ENCODE peak calls at places on chromosomes 7 and 10, in eight cellular contexts. One of them, this sample, is unnamed.

GRCh38 chr10:61825617-61826016 is 75.9 kb upstream of the ARID5B start:
- DNase-seq in fibroblast of lung: no peak
- DNase-seq in lung: no peak
- DNase-seq in heart right ventricle: no peak
- DNase-seq in AG04449: no peak
- DNase-seq in endodermal cell: no peak
- DNase-seq in dorsolateral prefrontal cortex: no peak
- DNase-seq in natural killer cell: no peak
- DNase-seq in this sample: no peak

GRCh38 chr10:112898540-112899395 is 51.3 kb upstream of the TCF7L2 start:
- DNase-seq in fibroblast of lung: peak; percentile 77
- DNase-seq in lung: no peak
- DNase-seq in heart right ventricle: no peak
- DNase-seq in AG04449: no peak
- DNase-seq in endodermal cell: peak; percentile 99
- DNase-seq in dorsolateral prefrontal cortex: no peak
- DNase-seq in natural killer cell: no peak
- DNase-seq in this sample: no peak

GRCh38 chr7:26457702-26458327 is 166.2 kb downstream of the SNX10 start:
- DNase-seq in fibroblast of lung: no peak
- DNase-seq in lung: no peak
- DNase-seq in heart right ventricle: no peak
- DNase-seq in AG04449: no peak
- DNase-seq in endodermal cell: no peak
- DNase-seq in dorsolateral prefrontal cortex: no peak
- DNase-seq in natural killer cell: no peak
- DNase-seq in this sample: no peak

GRCh38 chr10:7409732-7410168 is 1.1 kb downstream of the SFMBT2 start:
- DNase-seq in fibroblast of lung: peak; percentile 47
- DNase-seq in lung: no peak
- DNase-seq in heart right ventricle: no peak
- DNase-seq in AG04449: no peak
- DNase-seq in endodermal cell: peak; percentile 58
- DNase-seq in dorsolateral prefrontal cortex: no peak
- DNase-seq in natural killer cell: no peak
- DNase-seq in this sample: no peak

GRCh38 chr7:130421685-130422084 is 19.1 kb downstream of the CEP41 start:
- DNase-seq in fibroblast of lung: peak; percentile 75
- DNase-seq in lung: no peak
- DNase-seq in heart right ventricle: no peak
- DNase-seq in AG04449: no peak
- DNase-seq in endodermal cell: no peak
- DNase-seq in dorsolateral prefrontal cortex: no peak
- DNase-seq in natural killer cell: no peak
- DNase-seq in this sample: no peak

GRCh38 chr10:67539312-67539711 is 156.7 kb downstream of the CTNNA3 start:
- DNase-seq in fibroblast of lung: no peak
- DNase-seq in lung: no peak
- DNase-seq in heart right ventricle: no peak
- DNase-seq in AG04449: no peak
- DNase-seq in endodermal cell: peak; percentile 36
- DNase-seq in dorsolateral prefrontal cortex: no peak
- DNase-seq in natural killer cell: no peak
- DNase-seq in this sample: no peak

GRCh38 chr7:51123322-51124021 is 193.1 kb downstream of the COBL start:
- DNase-seq in fibroblast of lung: peak; percentile 83
- DNase-seq in lung: peak; percentile 37
- DNase-seq in heart right ventricle: no peak
- DNase-seq in AG04449: peak; percentile 90
- DNase-seq in endodermal cell: no peak
- DNase-seq in dorsolateral prefrontal cortex: peak; percentile 69
- DNase-seq in natural killer cell: no peak
- DNase-seq in this sample: no peak

GRCh38 chr10:380313-380955 is 245.2 kb downstream of the ZMYND11 start:
- DNase-seq in fibroblast of lung: peak; percentile 44
- DNase-seq in lung: no peak
- DNase-seq in heart right ventricle: no peak
- DNase-seq in AG04449: no peak
- DNase-seq in endodermal cell: no peak
- DNase-seq in dorsolateral prefrontal cortex: no peak
- DNase-seq in natural killer cell: no peak
- DNase-seq in this sample: no peak

GRCh38 chr7:74289018-74289659 is at the start of gene CLIP2:
- DNase-seq in fibroblast of lung: peak; percentile 82
- DNase-seq in lung: peak; percentile 77
- DNase-seq in heart right ventricle: peak; percentile 85
- DNase-seq in AG04449: no peak
- DNase-seq in endodermal cell: peak; percentile 94
- DNase-seq in dorsolateral prefrontal cortex: peak; percentile 87
- DNase-seq in natural killer cell: peak; percentile 62
- DNase-seq in this sample: peak; percentile 88

GRCh38 chr10:119259345-119259744 is 52.0 kb downstream of the GRK5 start:
- DNase-seq in fibroblast of lung: no peak
- DNase-seq in lung: no peak
- DNase-seq in heart right ventricle: no peak
- DNase-seq in AG04449: no peak
- DNase-seq in endodermal cell: no peak
- DNase-seq in dorsolateral prefrontal cortex: no peak
- DNase-seq in natural killer cell: no peak
- DNase-seq in this sample: no peak

GRCh38 chr7:519429-519973 is at the start of gene PDGFA:
- DNase-seq in fibroblast of lung: peak; percentile 48
- DNase-seq in lung: no peak
- DNase-seq in heart right ventricle: peak; percentile 66
- DNase-seq in AG04449: no peak
- DNase-seq in endodermal cell: no peak
- DNase-seq in dorsolateral prefrontal cortex: no peak
- DNase-seq in natural killer cell: no peak
- DNase-seq in this sample: no peak

GRCh38 chr7:936131-937054 is 18.1 kb downstream of the ADAP1 start:
- DNase-seq in fibroblast of lung: peak; percentile 13
- DNase-seq in lung: no peak
- DNase-seq in heart right ventricle: peak; percentile 5
- DNase-seq in AG04449: peak; percentile 17
- DNase-seq in endodermal cell: no peak
- DNase-seq in dorsolateral prefrontal cortex: no peak
- DNase-seq in natural killer cell: no peak
- DNase-seq in this sample: no peak

GRCh38 chr7:99788554-99788953 is 4.6 kb upstream of the CYP3A4 start:
- DNase-seq in fibroblast of lung: no peak
- DNase-seq in lung: no peak
- DNase-seq in heart right ventricle: no peak
- DNase-seq in AG04449: no peak
- DNase-seq in endodermal cell: no peak
- DNase-seq in dorsolateral prefrontal cortex: no peak
- DNase-seq in natural killer cell: no peak
- DNase-seq in this sample: no peak

GRCh38 chr10:62471718-62472117 is 97.5 kb downstream of the ZNF365 start:
- DNase-seq in fibroblast of lung: no peak
- DNase-seq in lung: no peak
- DNase-seq in heart right ventricle: no peak
- DNase-seq in AG04449: peak; percentile 23
- DNase-seq in endodermal cell: no peak
- DNase-seq in dorsolateral prefrontal cortex: no peak
- DNase-seq in natural killer cell: no peak
- DNase-seq in this sample: no peak

GRCh38 chr10:87923233-87923632 is 59.8 kb downstream of the PTEN start:
- DNase-seq in fibroblast of lung: no peak
- DNase-seq in lung: no peak
- DNase-seq in heart right ventricle: no peak
- DNase-seq in AG04449: no peak
- DNase-seq in endodermal cell: no peak
- DNase-seq in dorsolateral prefrontal cortex: no peak
- DNase-seq in natural killer cell: no peak
- DNase-seq in this sample: no peak

GRCh38 chr7:2956526-2957368 is 86.9 kb downstream of the CARD11 start:
- DNase-seq in fibroblast of lung: peak; percentile 53
- DNase-seq in lung: no peak
- DNase-seq in heart right ventricle: no peak
- DNase-seq in AG04449: peak; percentile 9
- DNase-seq in endodermal cell: peak; percentile 38
- DNase-seq in dorsolateral prefrontal cortex: no peak
- DNase-seq in natural killer cell: peak; percentile 27
- DNase-seq in this sample: no peak

GRCh38 chr7:43779032-43779812 is 20.7 kb downstream of the BLVRA start:
- DNase-seq in fibroblast of lung: no peak
- DNase-seq in lung: no peak
- DNase-seq in heart right ventricle: no peak
- DNase-seq in AG04449: no peak
- DNase-seq in endodermal cell: no peak
- DNase-seq in dorsolateral prefrontal cortex: no peak
- DNase-seq in natural killer cell: no peak
- DNase-seq in this sample: no peak

GRCh38 chr10:102523250-102524029 is 19.7 kb downstream of the SUFU start:
- DNase-seq in fibroblast of lung: peak; percentile 51
- DNase-seq in lung: no peak
- DNase-seq in heart right ventricle: peak; percentile 44
- DNase-seq in AG04449: no peak
- DNase-seq in endodermal cell: no peak
- DNase-seq in dorsolateral prefrontal cortex: no peak
- DNase-seq in natural killer cell: no peak
- DNase-seq in this sample: no peak

GRCh38 chr7:112946350-112946749 is 140.3 kb downstream of the GPR85 start:
- DNase-seq in fibroblast of lung: peak; percentile 5
- DNase-seq in lung: no peak
- DNase-seq in heart right ventricle: no peak
- DNase-seq in AG04449: no peak
- DNase-seq in endodermal cell: no peak
- DNase-seq in dorsolateral prefrontal cortex: no peak
- DNase-seq in natural killer cell: no peak
- DNase-seq in this sample: no peak

GRCh38 chr10:44863344-44864041 is 47.6 kb upstream of the TMEM72 start:
- DNase-seq in fibroblast of lung: no peak
- DNase-seq in lung: no peak
- DNase-seq in heart right ventricle: no peak
- DNase-seq in AG04449: no peak
- DNase-seq in endodermal cell: peak; percentile 80
- DNase-seq in dorsolateral prefrontal cortex: no peak
- DNase-seq in natural killer cell: no peak
- DNase-seq in this sample: no peak

GRCh38 chr7:92633211-92633906 is 43.2 kb upstream of the FAM133B start:
- DNase-seq in fibroblast of lung: peak; percentile 94
- DNase-seq in lung: no peak
- DNase-seq in heart right ventricle: no peak
- DNase-seq in AG04449: peak; percentile 41
- DNase-seq in endodermal cell: no peak
- DNase-seq in dorsolateral prefrontal cortex: no peak
- DNase-seq in natural killer cell: no peak
- DNase-seq in this sample: no peak

GRCh38 chr10:76035010-76035727 is 603.7 kb downstream of the LRMDA start:
- DNase-seq in fibroblast of lung: no peak
- DNase-seq in lung: no peak
- DNase-seq in heart right ventricle: no peak
- DNase-seq in AG04449: no peak
- DNase-seq in endodermal cell: no peak
- DNase-seq in dorsolateral prefrontal cortex: no peak
- DNase-seq in natural killer cell: no peak
- DNase-seq in this sample: no peak

GRCh38 chr7:36605261-36605660 is 119.0 kb downstream of the AOAH start:
- DNase-seq in fibroblast of lung: no peak
- DNase-seq in lung: no peak
- DNase-seq in heart right ventricle: no peak
- DNase-seq in AG04449: no peak
- DNase-seq in endodermal cell: no peak
- DNase-seq in dorsolateral prefrontal cortex: no peak
- DNase-seq in natural killer cell: no peak
- DNase-seq in this sample: no peak

GRCh38 chr10:110361800-110362456 is 57.2 kb upstream of the SMNDC1 start:
- DNase-seq in fibroblast of lung: no peak
- DNase-seq in lung: no peak
- DNase-seq in heart right ventricle: no peak
- DNase-seq in AG04449: no peak
- DNase-seq in endodermal cell: peak; percentile 78
- DNase-seq in dorsolateral prefrontal cortex: no peak
- DNase-seq in natural killer cell: no peak
- DNase-seq in this sample: no peak

GRCh38 chr10:6114758-6115410 is 26.1 kb downstream of the RBM17 start:
- DNase-seq in fibroblast of lung: peak; percentile 76
- DNase-seq in lung: no peak
- DNase-seq in heart right ventricle: no peak
- DNase-seq in AG04449: no peak
- DNase-seq in endodermal cell: no peak
- DNase-seq in dorsolateral prefrontal cortex: no peak
- DNase-seq in natural killer cell: no peak
- DNase-seq in this sample: no peak

GRCh38 chr10:22468570-22469320 is 123.4 kb downstream of the SPAG6 start:
- DNase-seq in fibroblast of lung: no peak
- DNase-seq in lung: no peak
- DNase-seq in heart right ventricle: no peak
- DNase-seq in AG04449: no peak
- DNase-seq in endodermal cell: no peak
- DNase-seq in dorsolateral prefrontal cortex: no peak
- DNase-seq in natural killer cell: no peak
- DNase-seq in this sample: no peak
- TF ChIP-seq CTCF in fibroblast of lung: no peak
- TF ChIP-seq CTCF in lung: no peak
- TF ChIP-seq CTCF in heart right ventricle: no peak
- TF ChIP-seq CTCF in AG04449: no peak
- TF ChIP-seq CTCF in endodermal cell: no peak
- TF ChIP-seq CTCF in dorsolateral prefrontal cortex: no peak
- TF ChIP-seq CTCF in natural killer cell: no peak
- TF ChIP-seq CTCF in this sample: no peak

GRCh38 chr7:104252409-104253134 is 44.8 kb upstream of the ORC5 start:
- DNase-seq in fibroblast of lung: no peak
- DNase-seq in lung: no peak
- DNase-seq in heart right ventricle: no peak
- DNase-seq in AG04449: no peak
- DNase-seq in endodermal cell: peak; percentile 68
- DNase-seq in dorsolateral prefrontal cortex: no peak
- DNase-seq in natural killer cell: no peak
- DNase-seq in this sample: no peak
- TF ChIP-seq CTCF in fibroblast of lung: no peak
- TF ChIP-seq CTCF in lung: no peak
- TF ChIP-seq CTCF in heart right ventricle: no peak
- TF ChIP-seq CTCF in AG04449: peak; percentile 1
- TF ChIP-seq CTCF in endodermal cell: peak; percentile 68
- TF ChIP-seq CTCF in dorsolateral prefrontal cortex: no peak
- TF ChIP-seq CTCF in natural killer cell: no peak
- TF ChIP-seq CTCF in this sample: no peak

GRCh38 chr10:132638130-132638515 is 100.5 kb downstream of the INPP5A start:
- DNase-seq in fibroblast of lung: no peak
- DNase-seq in lung: no peak
- DNase-seq in heart right ventricle: no peak
- DNase-seq in AG04449: no peak
- DNase-seq in endodermal cell: no peak
- DNase-seq in dorsolateral prefrontal cortex: peak; percentile 53
- DNase-seq in natural killer cell: no peak
- DNase-seq in this sample: no peak
- TF ChIP-seq CTCF in fibroblast of lung: no peak
- TF ChIP-seq CTCF in lung: no peak
- TF ChIP-seq CTCF in heart right ventricle: peak; percentile 27
- TF ChIP-seq CTCF in AG04449: peak; percentile 4
- TF ChIP-seq CTCF in endodermal cell: no peak
- TF ChIP-seq CTCF in dorsolateral prefrontal cortex: no peak
- TF ChIP-seq CTCF in natural killer cell: no peak
- TF ChIP-seq CTCF in this sample: no peak

DNA sequence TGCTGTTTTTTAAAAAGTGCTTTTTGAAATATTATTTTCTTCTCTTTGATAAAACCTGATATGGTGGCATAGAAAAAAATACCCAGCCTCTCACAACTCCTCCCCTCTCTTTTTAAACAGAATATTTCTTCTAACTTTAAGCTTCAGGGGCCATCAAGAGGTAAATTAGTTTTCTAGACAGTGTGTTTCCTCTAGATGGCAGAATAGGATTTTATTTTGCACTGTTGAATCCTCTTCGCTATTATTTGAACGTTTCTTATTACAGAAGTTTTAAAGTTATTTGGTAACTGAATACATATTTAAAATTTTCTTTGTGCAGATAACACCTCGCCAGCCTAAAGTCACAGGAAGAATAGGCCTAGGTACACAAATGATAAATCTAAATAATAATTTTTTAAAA is 30.3 kb downstream of the ARL5B start:
- DNase-seq in fibroblast of lung: peak; percentile 73
- DNase-seq in lung: no peak
- DNase-seq in heart right ventricle: no peak
- DNase-seq in AG04449: no peak
- DNase-seq in endodermal cell: no peak
- DNase-seq in dorsolateral prefrontal cortex: no peak
- DNase-seq in natural killer cell: no peak
- DNase-seq in this sample: no peak
- TF ChIP-seq CTCF in fibroblast of lung: peak; percentile 27
- TF ChIP-seq CTCF in lung: peak; percentile 16
- TF ChIP-seq CTCF in heart right ventricle: peak; percentile 53
- TF ChIP-seq CTCF in AG04449: no peak
- TF ChIP-seq CTCF in endodermal cell: peak; percentile 68
- TF ChIP-seq CTCF in dorsolateral prefrontal cortex: peak; percentile 39
- TF ChIP-seq CTCF in natural killer cell: no peak
- TF ChIP-seq CTCF in this sample: peak; percentile 56